ENCODE peak calls at places on chromosomes 13 and 19, in six cellular contexts. One of them, this sample, is unnamed.
A peak's percentile ranks its signal among the peaks of the same experiment; 100 is the strongest.

GRCh38 chr19:11171144-11171543 is 15.6 kb upstream of the SPC24 start:
- DNase-seq in GM13976: no peak
- DNase-seq in ovary: no peak
- DNase-seq in breast epithelium: no peak
- DNase-seq in Caco-2: no peak
- DNase-seq in fibroblast of the aortic adventitia: no peak
- DNase-seq in this sample: no peak

GRCh38 chr13:111116830-111117229 is 1.7 kb downstream of the ARHGEF7 start:
- DNase-seq in GM13976: no peak
- DNase-seq in ovary: no peak
- DNase-seq in breast epithelium: no peak
- DNase-seq in Caco-2: no peak
- DNase-seq in fibroblast of the aortic adventitia: peak; percentile 69
- DNase-seq in this sample: no peak

GRCh38 chr19:45467115-45467455 is 711 bp upstream of the FOSB start:
- DNase-seq in GM13976: no peak
- DNase-seq in ovary: no peak
- DNase-seq in breast epithelium: no peak
- DNase-seq in Caco-2: no peak
- DNase-seq in fibroblast of the aortic adventitia: peak; percentile 20
- DNase-seq in this sample: no peak

GRCh38 chr13:68375004-68375403 is 1144.9 kb upstream of the PCDH9 start:
- DNase-seq in GM13976: no peak
- DNase-seq in ovary: no peak
- DNase-seq in breast epithelium: no peak
- DNase-seq in Caco-2: no peak
- DNase-seq in fibroblast of the aortic adventitia: no peak
- DNase-seq in this sample: no peak

GRCh38 chr13:64819081-64819480 is 2411.1 kb downstream of the PCDH9 start:
- DNase-seq in GM13976: no peak
- DNase-seq in ovary: no peak
- DNase-seq in breast epithelium: no peak
- DNase-seq in Caco-2: no peak
- DNase-seq in fibroblast of the aortic adventitia: no peak
- DNase-seq in this sample: no peak

GRCh38 chr19:5580116-5580515 is 12.4 kb upstream of the TINCR start:
- DNase-seq in GM13976: no peak
- DNase-seq in ovary: no peak
- DNase-seq in breast epithelium: no peak
- DNase-seq in Caco-2: no peak
- DNase-seq in fibroblast of the aortic adventitia: no peak
- DNase-seq in this sample: no peak

GRCh38 chr13:113737803-113738202 is 21.2 kb upstream of the TMEM255B start:
- DNase-seq in GM13976: no peak
- DNase-seq in ovary: no peak
- DNase-seq in breast epithelium: no peak
- DNase-seq in Caco-2: no peak
- DNase-seq in fibroblast of the aortic adventitia: no peak
- DNase-seq in this sample: no peak

GRCh38 chr13:78601124-78601885 is 2.0 kb downstream of the POU4F1 start:
- DNase-seq in GM13976: peak; percentile 40
- DNase-seq in ovary: no peak
- DNase-seq in breast epithelium: no peak
- DNase-seq in Caco-2: no peak
- DNase-seq in fibroblast of the aortic adventitia: no peak
- DNase-seq in this sample: no peak

GRCh38 chr13:113658836-113659235 is 838 bp upstream of the ATP4B start:
- DNase-seq in GM13976: no peak
- DNase-seq in ovary: peak; percentile 5
- DNase-seq in breast epithelium: no peak
- DNase-seq in Caco-2: no peak
- DNase-seq in fibroblast of the aortic adventitia: no peak
- DNase-seq in this sample: no peak

GRCh38 chr13:98147521-98147920 is 4.6 kb downstream of the FARP1 start:
- DNase-seq in GM13976: no peak
- DNase-seq in ovary: no peak
- DNase-seq in breast epithelium: no peak
- DNase-seq in Caco-2: no peak
- DNase-seq in fibroblast of the aortic adventitia: no peak
- DNase-seq in this sample: no peak
- TF ChIP-seq CTCF in GM13976: no peak
- TF ChIP-seq CTCF in ovary: no peak
- TF ChIP-seq CTCF in breast epithelium: no peak
- TF ChIP-seq CTCF in Caco-2: no peak
- TF ChIP-seq CTCF in fibroblast of the aortic adventitia: peak; percentile 11
- TF ChIP-seq CTCF in this sample: no peak

GRCh38 chr13:52001120-52001731 is 10.0 kb downstream of the ATP7B start:
- DNase-seq in GM13976: peak; percentile 77
- DNase-seq in ovary: no peak
- DNase-seq in breast epithelium: no peak
- DNase-seq in Caco-2: no peak
- DNase-seq in fibroblast of the aortic adventitia: peak; percentile 70
- DNase-seq in this sample: no peak

GRCh38 chr13:52002361-52002760 is 8.9 kb downstream of the ATP7B start:
- DNase-seq in GM13976: no peak
- DNase-seq in ovary: no peak
- DNase-seq in breast epithelium: no peak
- DNase-seq in Caco-2: no peak
- DNase-seq in fibroblast of the aortic adventitia: no peak
- DNase-seq in this sample: no peak

GRCh38 chr13:52006491-52007245 is 4.6 kb downstream of the ATP7B start:
- DNase-seq in GM13976: no peak
- DNase-seq in ovary: no peak
- DNase-seq in breast epithelium: no peak
- DNase-seq in Caco-2: no peak
- DNase-seq in fibroblast of the aortic adventitia: no peak
- DNase-seq in this sample: no peak

GRCh38 chr13:52004508-52005183 is 6.6 kb downstream of the ATP7B start:
- DNase-seq in GM13976: no peak
- DNase-seq in ovary: no peak
- DNase-seq in breast epithelium: no peak
- DNase-seq in Caco-2: no peak
- DNase-seq in fibroblast of the aortic adventitia: no peak
- DNase-seq in this sample: no peak

GRCh38 chr13:52003551-52003950 is 7.7 kb downstream of the ATP7B start:
- DNase-seq in GM13976: no peak
- DNase-seq in ovary: no peak
- DNase-seq in breast epithelium: no peak
- DNase-seq in Caco-2: peak; percentile 59
- DNase-seq in fibroblast of the aortic adventitia: no peak
- DNase-seq in this sample: no peak
- TF ChIP-seq CTCF in GM13976: no peak
- TF ChIP-seq CTCF in ovary: no peak
- TF ChIP-seq CTCF in breast epithelium: no peak
- TF ChIP-seq CTCF in Caco-2: peak; percentile 37
- TF ChIP-seq CTCF in fibroblast of the aortic adventitia: no peak
- TF ChIP-seq CTCF in this sample: no peak

GRCh38 chr13:109840893-109841287 is 54.5 kb upstream of the IRS2 start:
- DNase-seq in GM13976: no peak
- DNase-seq in ovary: no peak
- DNase-seq in breast epithelium: no peak
- DNase-seq in Caco-2: no peak
- DNase-seq in fibroblast of the aortic adventitia: no peak
- DNase-seq in this sample: no peak
- TF ChIP-seq CTCF in GM13976: no peak
- TF ChIP-seq CTCF in ovary: no peak
- TF ChIP-seq CTCF in breast epithelium: no peak
- TF ChIP-seq CTCF in Caco-2: no peak
- TF ChIP-seq CTCF in fibroblast of the aortic adventitia: no peak
- TF ChIP-seq CTCF in this sample: no peak

GRCh38 chr13:85970727-85971126 is 171.5 kb upstream of the SLITRK6 start:
- DNase-seq in GM13976: no peak
- DNase-seq in ovary: no peak
- DNase-seq in breast epithelium: no peak
- DNase-seq in Caco-2: no peak
- DNase-seq in fibroblast of the aortic adventitia: peak; percentile 4
- DNase-seq in this sample: no peak
- TF ChIP-seq CTCF in GM13976: no peak
- TF ChIP-seq CTCF in ovary: no peak
- TF ChIP-seq CTCF in breast epithelium: no peak
- TF ChIP-seq CTCF in Caco-2: no peak
- TF ChIP-seq CTCF in fibroblast of the aortic adventitia: no peak
- TF ChIP-seq CTCF in this sample: peak; percentile 47

GRCh38 chr19:29527500-29528328 is 1.9 kb downstream of the VSTM2B start:
- DNase-seq in GM13976: no peak
- DNase-seq in ovary: no peak
- DNase-seq in breast epithelium: no peak
- DNase-seq in Caco-2: no peak
- DNase-seq in fibroblast of the aortic adventitia: no peak
- DNase-seq in this sample: no peak
- TF ChIP-seq CTCF in GM13976: peak; percentile 12
- TF ChIP-seq CTCF in ovary: no peak
- TF ChIP-seq CTCF in breast epithelium: no peak
- TF ChIP-seq CTCF in Caco-2: no peak
- TF ChIP-seq CTCF in fibroblast of the aortic adventitia: no peak
- TF ChIP-seq CTCF in this sample: no peak

GRCh38 chr19:48784527-48784926 is 26.3 kb downstream of the BCAT2 start:
- DNase-seq in GM13976: no peak
- DNase-seq in ovary: no peak
- DNase-seq in breast epithelium: no peak
- DNase-seq in Caco-2: no peak
- DNase-seq in fibroblast of the aortic adventitia: peak; percentile 37
- DNase-seq in this sample: no peak
- TF ChIP-seq CTCF in GM13976: no peak
- TF ChIP-seq CTCF in ovary: no peak
- TF ChIP-seq CTCF in breast epithelium: no peak
- TF ChIP-seq CTCF in Caco-2: peak; percentile 35
- TF ChIP-seq CTCF in fibroblast of the aortic adventitia: peak; percentile 31
- TF ChIP-seq CTCF in this sample: no peak

DNA sequence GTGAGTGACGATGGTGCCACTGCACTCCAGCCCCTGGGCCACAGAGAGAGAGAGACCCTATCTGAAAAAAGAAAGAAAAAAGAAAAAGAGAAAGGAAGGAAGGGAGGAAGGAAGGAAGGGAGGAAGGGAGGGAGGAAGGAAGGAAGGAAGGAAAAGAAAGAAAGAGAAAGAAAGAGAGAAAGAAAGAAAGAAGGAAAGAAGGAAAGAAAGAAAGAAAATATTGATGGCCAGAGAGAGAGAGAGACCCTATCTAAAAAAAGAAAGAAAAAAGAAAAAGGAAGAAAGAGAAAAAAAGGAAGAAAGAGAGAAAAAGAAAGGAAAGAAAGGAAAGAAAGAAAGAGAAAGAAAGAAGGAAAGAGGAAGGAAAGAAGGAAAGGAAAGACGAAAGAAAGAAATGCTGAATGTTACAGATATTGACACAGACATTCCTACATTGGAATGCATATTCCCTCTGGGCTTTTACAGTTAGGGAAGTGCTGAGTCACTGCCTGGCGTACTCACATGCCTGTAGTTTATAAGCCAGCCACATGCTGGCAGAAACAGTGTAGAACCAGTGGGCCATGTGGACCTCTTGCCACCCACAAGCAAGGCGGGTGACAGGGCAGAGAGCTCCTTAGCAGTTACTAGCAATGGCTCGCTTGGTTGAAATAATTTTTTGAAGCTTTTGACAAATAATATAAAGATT is 34.6 kb upstream of the SLC46A3 start:
- DNase-seq in GM13976: no peak
- DNase-seq in ovary: no peak
- DNase-seq in breast epithelium: peak; percentile 55
- DNase-seq in Caco-2: peak; percentile 71
- DNase-seq in fibroblast of the aortic adventitia: peak; percentile 95
- DNase-seq in this sample: peak; percentile 90
- TF ChIP-seq CTCF in GM13976: no peak
- TF ChIP-seq CTCF in ovary: no peak
- TF ChIP-seq CTCF in breast epithelium: no peak
- TF ChIP-seq CTCF in Caco-2: no peak
- TF ChIP-seq CTCF in fibroblast of the aortic adventitia: peak; percentile 31
- TF ChIP-seq CTCF in this sample: peak; percentile 19

GRCh38 chr19:30318261-30318660 is 53.9 kb upstream of the ZNF536 start:
- DNase-seq in GM13976: no peak
- DNase-seq in ovary: no peak
- DNase-seq in breast epithelium: no peak
- DNase-seq in Caco-2: no peak
- DNase-seq in fibroblast of the aortic adventitia: no peak
- DNase-seq in this sample: peak; percentile 67

GRCh38 chr19:30319411-30319810 is 52.8 kb upstream of the ZNF536 start:
- DNase-seq in GM13976: no peak
- DNase-seq in ovary: no peak
- DNase-seq in breast epithelium: no peak
- DNase-seq in Caco-2: no peak
- DNase-seq in fibroblast of the aortic adventitia: no peak
- DNase-seq in this sample: no peak

GRCh38 chr19:30319876-30320275 is 52.3 kb upstream of the ZNF536 start:
- DNase-seq in GM13976: no peak
- DNase-seq in ovary: no peak
- DNase-seq in breast epithelium: no peak
- DNase-seq in Caco-2: no peak
- DNase-seq in fibroblast of the aortic adventitia: no peak
- DNase-seq in this sample: no peak

GRCh38 chr19:30320466-30320865 is 51.7 kb upstream of the ZNF536 start:
- DNase-seq in GM13976: no peak
- DNase-seq in ovary: no peak
- DNase-seq in breast epithelium: no peak
- DNase-seq in Caco-2: no peak
- DNase-seq in fibroblast of the aortic adventitia: no peak
- DNase-seq in this sample: peak; percentile 65

GRCh38 chr19:30318936-30319335 is 53.2 kb upstream of the ZNF536 start:
- DNase-seq in GM13976: no peak
- DNase-seq in ovary: no peak
- DNase-seq in breast epithelium: no peak
- DNase-seq in Caco-2: no peak
- DNase-seq in fibroblast of the aortic adventitia: no peak
- DNase-seq in this sample: peak; percentile 27
- TF ChIP-seq CTCF in GM13976: no peak
- TF ChIP-seq CTCF in ovary: no peak
- TF ChIP-seq CTCF in breast epithelium: no peak
- TF ChIP-seq CTCF in Caco-2: no peak
- TF ChIP-seq CTCF in fibroblast of the aortic adventitia: no peak
- TF ChIP-seq CTCF in this sample: no peak

This sample was measured in osteocyte.